ENCODE peak calls at places on chromosomes 11 and 22, in four cellular contexts. C, J, R and Y are unnamed samples.

GRCh38 chr11:16853266-16853665 is 114.8 kb downstream of the C11orf58 start:
- DNase-seq in R (no peak), J (peak), C (no peak), Y (no peak)

GRCh38 chr11:47327949-47328348 is 24.6 kb downstream of the MYBPC3 start:
- DNase-seq in R (no peak), C (no peak), J (no peak), Y (no peak)

GRCh38 chr22:48951836-48952235 is 875.8 kb downstream of the BRD1 start:
- DNase-seq in J (no peak), R (no peak), C (no peak), Y (no peak)

GRCh38 chr22:32802291-32802826 is 854 bp downstream of the TIMP3 start:
- DNase-seq in C (no peak), J (no peak), R (no peak), Y (no peak)

GRCh38 chr11:15318814-15319213 is 204.1 kb downstream of the INSC start:
- DNase-seq in C (no peak), J (no peak), R (no peak), Y (no peak)

GRCh38 chr22:22948651-22949611 is 61.3 kb downstream of the IGLL5 start:
- DNase-seq in R (no peak), J (no peak), C (no peak), Y (no peak)

GRCh38 chr11:93537022-93537421 is 6.2 kb downstream of the SMCO4 start:
- DNase-seq in R (no peak), C (no peak), J (no peak), Y (no peak)

GRCh38 chr11:23991140-23991539 is 505.7 kb upstream of the LUZP2 start:
- DNase-seq in R (no peak), J (no peak), C (no peak), Y (no peak)

GRCh38 chr11:58592760-58593472 is 14.1 kb downstream of the ZFP91 start:
- DNase-seq in R (no peak), C (no peak), J (no peak), Y (no peak)

GRCh38 chr11:17780668-17781067 is 46.1 kb downstream of the KCNC1 start:
- DNase-seq in R (no peak), J (no peak), C (no peak), Y (no peak)

GRCh38 chr11:36627471-36627870 is 29.4 kb upstream of the RAG2 start:
- DNase-seq in R (no peak), C (no peak), J (no peak), Y (no peak)

GRCh38 chr22:37281195-37281594 is 1.1 kb upstream of the CYTH4 start:
- DNase-seq in C (no peak), J (no peak), R (no peak), Y (no peak)

GRCh38 chr11:102603091-102603490 is 22.0 kb downstream of the MMP20 start:
- DNase-seq in C (no peak), R (peak), J (no peak), Y (no peak)

GRCh38 chr11:83819936-83820549 is 533.9 kb upstream of the CCDC90B start:
- DNase-seq in J (peak), C (no peak), R (peak), Y (peak)

GRCh38 chr22:37675930-37676571 is 615 bp downstream of the LGALS1 start:
- DNase-seq in C (no peak), J (no peak), R (no peak), Y (no peak)

GRCh38 chr22:38269466-38269865 is 3.3 kb downstream of the TMEM184B start:
- DNase-seq in C (no peak), R (no peak), J (no peak), Y (no peak)

GRCh38 chr11:119791047-119791446 is 62.0 kb upstream of the NECTIN1 start:
- DNase-seq in R (no peak), J (no peak), C (no peak), Y (no peak)

GRCh38 chr11:76693791-76694190 is 23.2 kb upstream of the LRRC32 start:
- DNase-seq in C (no peak), J (no peak), R (no peak), Y (no peak)
- TF ChIP-seq BHLHE40 in C (no peak), J (no peak), R (no peak), Y (no peak)

GRCh38 chr11:61955416-61956135 is 5.4 kb downstream of the BEST1 start:
- DNase-seq in C (no peak), J (no peak), R (no peak), Y (peak)
- TF ChIP-seq SP1 in C (no peak), J (no peak), R (no peak), Y (no peak)

GRCh38 chr11:65433657-65434056 is 11.1 kb downstream of the NEAT1 start:
- DNase-seq in J (no peak), C (no peak), R (no peak), Y (no peak)

GRCh38 chr11:65431452-65432132 is 9.0 kb downstream of the NEAT1 start:
- DNase-seq in R (no peak), J (no peak), C (no peak), Y (no peak)

GRCh38 chr11:65430406-65431217 is 8.0 kb downstream of the NEAT1 start:
- DNase-seq in C (no peak), R (no peak), J (no peak), Y (no peak)

GRCh38 chr11:65432686-65433582 is 10.3 kb downstream of the NEAT1 start:
- DNase-seq in J (no peak), C (no peak), R (no peak), Y (no peak)

GRCh38 chr11:65432133-65432650 is 9.6 kb downstream of the NEAT1 start:
- DNase-seq in R (no peak), J (no peak), C (no peak), Y (no peak)
- TF ChIP-seq FOXM1 in R (no peak), J (no peak), C (no peak), Y (no peak)

GRCh38 chr11:85539740-85540139 is 87.4 kb downstream of the DLG2 start:
- DNase-seq in R (no peak), J (no peak), C (no peak), Y (no peak)
- TF ChIP-seq BHLHE40 in R (no peak), J (no peak), C (no peak), Y (no peak)

GRCh38 chr11:134584706-134585445 is 172.8 kb upstream of the B3GAT1 start:
- DNase-seq in J (no peak), C (no peak), R (no peak), Y (no peak)
- TF ChIP-seq SP1 in J (no peak), C (no peak), R (no peak), Y (no peak)